ENCODE peak calls at places on chromosomes 3 and 15, in five cellular contexts. W is endothelial cell of umbilical vein; A is esophagus squamous epithelium; O is effector memory CD4-positive, alpha-beta T cell; N is cardiac muscle cell. Q is an unnamed sample.

GRCh38 chr15:83446904-83447708 is at the start of gene SH3GL3:
- DNase-seq in W (peak; percentile 80), O (no peak), N (peak; percentile 81), A (peak; percentile 19), Q (peak; percentile 88)

GRCh38 chr15:51190424-51191068 is 95.8 kb upstream of the TNFAIP8L3 start:
- DNase-seq in A (no peak), W (peak; percentile 40), O (no peak), N (no peak), Q (no peak)

GRCh38 chr3:52232279-52233107 is 6.5 kb downstream of the TWF2 start:
- DNase-seq in O (no peak), W (no peak), N (no peak), A (no peak), Q (no peak)

GRCh38 chr3:129259612-129260477 is 10.4 kb downstream of the COPG1 start:
- DNase-seq in N (no peak), O (no peak), A (no peak), W (no peak), Q (no peak)

GRCh38 chr3:77014236-77014635 is 25.7 kb upstream of the ROBO2 start:
- DNase-seq in O (no peak), W (no peak), N (no peak), A (no peak), Q (no peak)

GRCh38 chr15:81645470-81645869 is 271.5 kb upstream of the TMC3 start:
- DNase-seq in W (no peak), O (no peak), N (no peak), A (no peak), Q (no peak)

GRCh38 chr3:179324270-179324754 is 1.5 kb downstream of the ZNF639 start:
- DNase-seq in W (peak; percentile 57), A (no peak), O (no peak), N (peak; percentile 21), Q (no peak)

GRCh38 chr15:57649138-57649537 is 57.4 kb upstream of the POLR2M start:
- DNase-seq in N (peak; percentile 61), O (no peak), A (no peak), W (no peak), Q (no peak)

GRCh38 chr3:49387721-49388120 is 24.1 kb downstream of the RHOA start:
- DNase-seq in N (no peak), W (no peak), O (no peak), A (no peak), Q (no peak)

GRCh38 chr3:120693439-120694172 is 11.6 kb upstream of the HGD start:
- DNase-seq in W (peak; percentile 79), O (no peak), N (peak; percentile 64), A (no peak), Q (no peak)

GRCh38 chr3:193769437-193769836 is 176.4 kb downstream of the OPA1 start:
- DNase-seq in O (no peak), N (no peak), W (no peak), A (no peak), Q (no peak)

GRCh38 chr3:12878026-12878636 is 36.8 kb upstream of the RPL32 start:
- DNase-seq in W (no peak), O (no peak), N (no peak), A (no peak), Q (no peak)

GRCh38 chr3:101171797-101172196 is 148.6 kb downstream of the IMPG2 start:
- DNase-seq in W (no peak), A (no peak), O (no peak), N (no peak), Q (no peak)

GRCh38 chr3:177441281-177441812 is 244.1 kb upstream of the TBL1XR1 start:
- DNase-seq in O (no peak), N (no peak), A (no peak), W (no peak), Q (no peak)

GRCh38 chr3:126554560-126555525 is 3.9 kb downstream of the C3orf22 start:
- DNase-seq in W (no peak), O (no peak), A (no peak), N (no peak), Q (no peak)

GRCh38 chr3:161854232-161854771 is 357.7 kb downstream of the OTOL1 start:
- DNase-seq in N (peak; percentile 75), O (no peak), W (no peak), A (no peak), Q (no peak)

GRCh38 chr15:23647001-23647295 is 719 bp downstream of the MAGEL2 start:
- DNase-seq in W (no peak), A (no peak), O (no peak), N (no peak), Q (no peak)

GRCh38 chr3:144301863-144302262 is 330.2 kb downstream of the DIPK2A start:
- DNase-seq in W (no peak), N (no peak), A (no peak), O (no peak), Q (no peak)

GRCh38 chr3:4981688-4982494 is 2.7 kb downstream of the BHLHE40 start:
- DNase-seq in W (peak; percentile 72), A (no peak), O (no peak), N (peak; percentile 81), Q (no peak)

GRCh38 chr15:76282451-76282850 is 28.8 kb downstream of the ETFA start:
- DNase-seq in O (no peak), W (no peak), N (no peak), A (no peak), Q (no peak)

GRCh38 chr3:123755508-123755907 is 128.6 kb downstream of the MYLK start:
- DNase-seq in O (no peak), N (no peak), W (no peak), A (no peak), Q (no peak)

GRCh38 chr3:159764211-159765024 is 224.2 kb upstream of the IL12A start:
- DNase-seq in N (peak; percentile 78), O (no peak), W (no peak), A (no peak), Q (peak; percentile 39)
- H3K27ac ChIP-seq in N (peak overlapping the region; percentile 57), O (no peak overlapping the region), W (peak overlapping the region; percentile 83), A (peak overlapping the region; percentile 91), Q (peak overlapping the region; percentile 87)

DNA sequence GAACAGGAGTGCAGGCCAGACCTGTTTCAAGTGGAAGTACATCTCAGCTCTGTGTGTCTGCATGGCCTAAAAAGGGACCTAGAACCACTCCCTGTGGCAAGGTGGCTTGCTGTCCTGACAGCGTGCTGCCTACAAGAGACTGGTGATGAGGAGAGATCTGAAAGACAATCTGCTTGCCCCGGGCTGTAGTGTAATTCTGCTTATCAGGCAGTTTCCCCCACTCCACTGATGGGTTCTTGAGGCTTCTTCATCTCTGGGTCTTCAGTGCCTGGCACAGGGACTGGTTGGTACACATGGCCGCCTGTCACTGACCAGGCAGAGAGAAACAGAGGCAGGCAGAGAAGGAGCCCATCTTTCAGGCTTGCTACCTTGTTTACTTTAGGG is 57.6 kb downstream of the HEG1 start:
- DNase-seq in W (no peak), N (no peak), O (no peak), A (no peak), Q (no peak)
- H3K27ac ChIP-seq in W (no peak overlapping the region), N (peak overlapping the region; percentile 80), O (no peak overlapping the region), A (no peak overlapping the region), Q (no peak overlapping the region)

DNA sequence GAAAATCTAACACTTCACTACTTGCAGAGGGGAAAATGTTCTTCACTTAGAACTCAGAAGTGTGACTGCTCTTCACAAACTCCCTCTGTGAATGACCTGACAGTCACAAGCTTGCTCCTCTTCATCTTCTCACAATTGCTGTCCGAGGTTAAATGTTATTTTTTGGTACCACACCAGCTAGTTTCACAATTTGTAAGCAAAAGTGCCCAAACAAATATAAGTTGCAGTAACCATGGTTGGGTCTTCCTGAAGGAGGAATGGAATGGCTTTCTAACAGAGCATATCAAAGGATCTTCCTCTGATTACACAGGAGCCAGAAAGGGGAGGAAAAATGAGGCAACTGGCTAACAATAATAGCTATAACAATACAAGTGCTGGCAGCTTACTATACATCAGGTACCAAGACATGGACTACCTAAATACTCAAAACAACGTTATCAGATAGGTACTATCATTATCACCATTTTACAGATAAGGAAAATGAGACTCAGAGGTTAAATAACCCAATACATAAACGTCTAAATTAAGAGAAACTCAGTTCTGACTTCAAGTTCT is 90.4 kb downstream of the WWTR1 start:
- DNase-seq in O (no peak), A (no peak), N (no peak), W (peak; percentile 55), Q (no peak)
- H3K27ac ChIP-seq in O (no peak overlapping the region), A (no peak overlapping the region), N (no peak overlapping the region), W (no peak overlapping the region), Q (no peak overlapping the region)

GRCh38 chr3:25542571-25543039 is 114.5 kb downstream of the RARB start:
- DNase-seq in W (no peak), A (no peak), N (peak; percentile 69), O (no peak), Q (no peak)
- H3K27ac ChIP-seq in W (no peak overlapping the region), A (no peak overlapping the region), N (peak overlapping the region; percentile 26), O (no peak overlapping the region), Q (no peak overlapping the region)

DNA sequence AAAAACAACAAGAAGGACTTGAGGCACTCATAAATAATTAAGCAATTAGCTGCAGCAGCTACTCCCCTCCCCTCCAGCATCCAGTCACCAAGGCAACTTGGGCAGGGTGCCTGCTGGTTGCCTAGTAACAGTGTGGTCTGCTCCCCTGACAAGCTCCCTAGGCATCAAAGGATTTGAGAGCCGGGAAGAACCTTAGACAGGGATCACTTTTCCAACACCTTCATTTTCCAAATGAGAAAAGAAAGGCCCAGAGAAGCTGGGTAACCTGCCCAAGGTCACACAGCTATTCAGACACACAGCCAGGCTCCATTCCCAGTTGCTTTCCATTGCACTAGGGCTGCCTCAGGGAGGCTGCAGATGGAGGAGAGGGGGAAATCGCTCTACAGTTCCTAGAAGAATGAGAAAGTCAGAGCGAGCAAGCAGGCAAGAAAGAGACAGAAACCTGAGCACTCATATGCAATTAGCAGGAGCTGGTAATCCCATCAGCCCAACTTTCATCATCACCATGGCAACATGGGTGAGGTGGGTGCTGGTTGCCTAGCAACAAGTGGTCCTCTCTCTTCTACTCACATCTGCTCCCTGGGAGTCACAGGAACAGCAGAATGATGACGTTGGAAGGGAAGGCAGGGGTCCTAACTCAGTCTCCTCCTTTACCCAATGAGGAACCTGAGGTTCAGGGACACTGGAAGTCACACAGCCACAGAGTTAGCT is 3.6 kb upstream of the EIF4E3 start:
- DNase-seq in A (no peak), N (no peak), O (no peak), W (no peak), Q (no peak)
- H3K27ac ChIP-seq in A (no peak overlapping the region), N (no peak overlapping the region), O (no peak overlapping the region), W (no peak overlapping the region), Q (peak overlapping the region; percentile 84)

GRCh38 chr3:111392911-111393351 is 149.1 kb upstream of the CD96 start:
- DNase-seq in A (no peak), W (no peak), O (peak; percentile 34), N (no peak), Q (no peak)
- H3K27ac ChIP-seq in A (no peak overlapping the region), W (no peak overlapping the region), O (no peak overlapping the region), N (no peak overlapping the region), Q (no peak overlapping the region)

GRCh38 chr3:190384241-190384863 is 3.6 kb upstream of the CLDN16 start:
- DNase-seq in O (no peak), A (no peak), N (peak; percentile 60), W (peak; percentile 45), Q (no peak)
- H3K27ac ChIP-seq in O (no peak overlapping the region), A (no peak overlapping the region), N (no peak overlapping the region), W (no peak overlapping the region), Q (no peak overlapping the region)

GRCh38 chr3:9420850-9421549 is 23.6 kb downstream of the SETD5 start:
- DNase-seq in O (no peak), W (peak; percentile 72), A (no peak), N (peak; percentile 33), Q (no peak)
- H3K27ac ChIP-seq in O (peak overlapping the region; percentile 35), W (peak overlapping the region; percentile 97), A (no peak overlapping the region), N (peak overlapping the region; percentile 50), Q (no peak overlapping the region)